ENCODE peak calls at places on chromosomes 13 and 19, in four cellular contexts. F is tibial artery, G is astrocyte, O is Calu3. B is an unnamed sample.

GRCh38 chr19:8577741-8578140 is 499 bp upstream of the MYO1F start:
- DNase-seq in F (no peak), G (no peak), O (no peak), B (no peak)

GRCh38 chr13:42696191-42696590 is 85.2 kb upstream of the FAM216B start:
- DNase-seq in F (no peak), G (peak), O (no peak), B (peak)

GRCh38 chr19:48511800-48512503 is at the start of gene LMTK3:
- DNase-seq in F (no peak), G (peak), O (no peak), B (no peak)

GRCh38 chr19:32437096-32437495 is 31.5 kb downstream of the DPY19L3 start:
- DNase-seq in F (no peak), G (no peak), O (no peak), B (no peak)

GRCh38 chr19:6551607-6552450 is 21.0 kb downstream of the TNFSF9 start:
- DNase-seq in F (no peak), G (peak), O (no peak), B (no peak)

GRCh38 chr13:113410472-113411201 is 42.7 kb downstream of the ADPRHL1 start:
- DNase-seq in F (peak), G (peak), O (peak), B (peak)

GRCh38 chr13:48975101-48975925 is at the start of gene FNDC3A:
- DNase-seq in F (peak), G (peak), O (peak), B (peak)

GRCh38 chr19:3210347-3211017 is 14.0 kb upstream of the CELF5 start:
- DNase-seq in F (peak), G (no peak), O (peak), B (peak)

GRCh38 chr19:50449236-50449899 is 16.7 kb downstream of the MYBPC2 start:
- DNase-seq in F (no peak), G (no peak), O (no peak), B (no peak)

GRCh38 chr13:102915393-102915792 is 69.6 kb downstream of the ERCC5 start:
- DNase-seq in F (no peak), G (no peak), O (no peak), B (no peak)

GRCh38 chr19:47145639-47146486 is 15.2 kb downstream of the SAE1 start:
- DNase-seq in F (no peak), G (no peak), O (no peak), B (no peak)

GRCh38 chr19:8308891-8309291 is 733 bp upstream of the CD320 start:
- DNase-seq in F (no peak), G (no peak), O (no peak), B (no peak)

GRCh38 chr19:36849701-36850645 is 703 bp upstream of the ZNF345 start:
- DNase-seq in F (peak), G (peak), O (peak), B (peak)

GRCh38 chr13:18991054-18991453 is 190.6 kb downstream of the TUBA3C start:
- DNase-seq in F (no peak), G (no peak), O (no peak), B (no peak)

GRCh38 chr13:38045278-38046048 is 175.9 kb upstream of the TRPC4 start:
- DNase-seq in F (no peak), G (peak), O (peak), B (peak)
- TF ChIP-seq CTCF in F (no peak), G (peak), O (peak), B (peak)

GRCh38 chr19:34254552-34255432 is at the start of gene GARRE1:
- DNase-seq in F (no peak), G (no peak), O (peak), B (no peak)
- TF ChIP-seq CTCF in F (no peak), G (no peak), O (no peak), B (no peak)

GRCh38 chr13:60379837-60380236 is 17.2 kb upstream of the TDRD3 start:
- DNase-seq in F (no peak), G (no peak), O (no peak), B (peak)
- TF ChIP-seq CTCF in F (no peak), G (no peak), O (no peak), B (no peak)

DNA sequence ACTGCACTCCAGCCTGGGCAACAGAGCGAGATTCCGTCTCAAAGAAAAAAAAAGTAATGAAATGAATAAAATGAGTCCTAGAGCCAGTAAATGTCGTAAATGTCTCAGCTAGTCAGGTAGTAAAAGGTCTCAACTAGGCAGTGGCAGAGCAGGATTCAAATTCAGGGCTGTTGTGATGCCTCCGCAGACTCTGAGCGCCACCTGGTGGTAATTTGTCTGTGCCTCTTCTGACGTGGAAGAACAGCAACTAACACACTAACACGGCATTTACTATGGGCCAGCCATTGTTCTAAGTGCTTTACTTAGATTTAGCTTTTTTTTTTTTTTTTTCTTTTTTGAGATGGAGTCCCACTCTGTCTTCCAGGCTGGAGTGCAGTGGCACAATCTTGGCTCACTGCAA is 30.2 kb downstream of the CYP2F1 start:
- DNase-seq in F (peak), G (peak), O (peak), B (peak)
- TF ChIP-seq CTCF in F (peak), G (peak), O (peak), B (peak)

DNA sequence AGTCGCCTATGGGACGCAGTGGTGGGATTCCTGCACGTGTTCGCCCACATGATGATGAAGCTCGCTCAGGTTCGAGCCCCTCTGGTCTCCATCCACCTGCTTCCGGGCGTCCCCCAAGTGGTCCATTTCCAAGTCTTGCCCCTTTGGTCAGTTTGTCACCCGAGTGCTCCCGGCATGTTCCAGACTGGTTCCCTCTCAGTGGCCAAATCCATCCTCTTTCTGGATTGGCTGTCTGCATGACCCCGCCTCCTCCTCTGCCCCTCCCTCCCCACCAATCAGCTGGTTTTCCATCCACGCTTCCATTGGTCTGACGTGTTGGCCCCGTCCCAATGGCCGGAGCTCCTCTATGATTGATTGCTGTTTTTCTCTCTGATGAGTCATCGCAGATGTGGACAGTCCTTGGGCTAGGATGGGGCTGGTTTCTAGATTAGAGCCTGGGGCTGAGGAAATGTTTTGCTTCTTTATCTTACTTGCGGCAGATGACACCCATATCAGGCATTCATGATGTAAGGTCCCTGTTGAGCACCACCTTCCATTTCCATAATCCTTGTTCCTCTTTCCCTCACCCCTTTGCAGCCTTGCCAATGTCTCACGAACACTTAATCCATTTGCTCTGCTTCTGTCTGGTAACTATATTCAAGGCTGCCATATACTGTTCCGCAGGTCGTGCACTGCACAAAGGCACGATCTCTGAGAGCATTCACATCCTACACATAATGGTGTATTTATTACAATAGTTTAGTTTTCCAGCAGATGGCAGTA is 73.8 kb downstream of the MAP4K1 start:
- DNase-seq in F (peak), G (peak), O (peak), B (peak)
- TF ChIP-seq CTCF in F (peak), G (peak), O (no peak), B (no peak)

DNA sequence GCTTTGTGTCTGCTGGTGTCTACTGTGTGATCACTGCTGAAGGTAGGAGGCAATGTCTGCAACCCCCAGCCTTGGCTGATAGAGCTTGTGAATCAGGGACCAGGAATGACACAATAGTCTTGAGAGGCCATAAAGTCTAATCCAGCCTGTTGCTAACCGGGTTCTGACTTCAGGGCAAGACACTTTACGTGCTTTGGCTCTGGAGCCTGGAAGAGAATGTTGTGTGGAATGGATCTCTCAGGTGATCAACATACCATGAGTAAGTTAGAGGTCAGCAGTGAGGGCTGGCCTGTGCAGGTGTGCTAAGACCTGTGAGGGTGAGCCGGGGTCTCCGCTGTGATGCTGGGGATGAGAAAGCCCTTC is 5.6 kb downstream of the COL4A2 start:
- DNase-seq in F (no peak), G (peak), O (no peak), B (peak)
- TF ChIP-seq CTCF in F (no peak), G (no peak), O (no peak), B (no peak)

DNA sequence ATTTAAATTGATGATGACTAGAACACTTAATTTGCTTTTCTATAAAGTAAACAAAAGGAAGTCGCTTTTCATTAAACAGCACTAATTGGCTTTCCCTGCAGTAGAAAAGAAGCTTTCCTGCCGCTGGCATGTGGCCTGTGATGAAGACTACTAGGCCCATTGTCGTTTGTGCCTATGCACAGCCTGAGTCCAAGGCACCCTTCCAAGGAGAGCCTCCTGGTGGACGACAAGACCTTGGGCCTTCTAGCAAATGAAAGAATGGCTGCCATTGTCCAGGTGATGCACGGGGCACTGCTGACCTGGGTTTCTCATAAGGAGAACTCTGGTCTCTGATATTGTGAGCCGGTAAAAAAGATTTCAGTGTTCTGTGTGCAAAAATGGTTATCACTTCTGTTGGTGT is 233.0 kb downstream of the COL4A1 start:
- DNase-seq in F (no peak), G (no peak), O (no peak), B (no peak)
- TF ChIP-seq CTCF in F (no peak), G (no peak), O (no peak), B (no peak)

GRCh38 chr13:80274643-80275042 is 66.3 kb downstream of the SPRY2 start:
- DNase-seq in F (no peak), G (no peak), O (no peak), B (no peak)
- TF ChIP-seq CTCF in F (no peak), G (no peak), O (no peak), B (no peak)

GRCh38 chr19:16328824-16329482 is 4.3 kb downstream of the KLF2 start:
- DNase-seq in F (no peak), G (no peak), O (no peak), B (no peak)
- TF ChIP-seq CTCF in F (no peak), G (no peak), O (no peak), B (no peak)